ENCODE peak calls at places on chromosomes 13 and 19, in seven cellular contexts. V is sigmoid colon, B is transverse colon, G is suprapubic skin, O is GM12878, T is esophagus muscularis mucosa, F is SK-N-SH. S is an unnamed sample.

GRCh38 chr13:25224151-25224550 is 52.1 kb upstream of the AMER2 start:
- DNase-seq in V (no peak), B (no peak), G (no peak), O (no peak), T (peak), F (no peak), S (no peak)

GRCh38 chr13:85512421-85512820 is 286.8 kb downstream of the SLITRK6 start:
- DNase-seq in V (no peak), B (no peak), G (no peak), O (no peak), T (no peak), F (no peak), S (no peak)

GRCh38 chr19:51364200-51365106 is 1.7 kb downstream of the ETFB start:
- DNase-seq in V (no peak), B (no peak), G (no peak), O (no peak), T (no peak), F (no peak), S (no peak)

GRCh38 chr13:108155185-108156106 is 59.9 kb downstream of the LIG4 start:
- DNase-seq in V (no peak), B (peak), G (no peak), O (no peak), T (no peak), F (peak), S (peak)

GRCh38 chr13:76148926-76149325 is 512.8 kb downstream of the LMO7 start:
- DNase-seq in V (no peak), B (no peak), G (no peak), O (no peak), T (no peak), F (no peak), S (no peak)

GRCh38 chr19:18468517-18468916 is 30.6 kb upstream of the ISYNA1 start:
- DNase-seq in V (peak), B (no peak), G (no peak), O (no peak), T (no peak), F (no peak), S (no peak)

GRCh38 chr13:65034266-65034665 is 2195.9 kb downstream of the PCDH9 start:
- DNase-seq in V (peak), B (no peak), G (no peak), O (no peak), T (no peak), F (peak), S (no peak)

GRCh38 chr13:24131749-24132148 is 28.8 kb upstream of the SPATA13 start:
- DNase-seq in V (no peak), B (no peak), G (no peak), O (no peak), T (no peak), F (no peak), S (no peak)

GRCh38 chr13:64248371-64249065 is 2832.9 kb upstream of the PCDH20 start:
- DNase-seq in V (no peak), B (no peak), G (no peak), O (no peak), T (no peak), F (no peak), S (no peak)

GRCh38 chr13:49540552-49540951 is 44.8 kb downstream of the PHF11 start:
- DNase-seq in V (no peak), B (no peak), G (no peak), O (peak), T (no peak), F (no peak), S (no peak)

GRCh38 chr13:109862627-109863026 is 76.2 kb upstream of the IRS2 start:
- DNase-seq in V (no peak), B (no peak), G (no peak), O (no peak), T (no peak), F (no peak), S (no peak)

GRCh38 chr13:83153833-83154232 is 728.4 kb downstream of the SLITRK1 start:
- DNase-seq in V (no peak), B (no peak), G (no peak), O (no peak), T (no peak), F (no peak), S (no peak)

GRCh38 chr19:4376991-4377781 is 23.2 kb downstream of the SH3GL1 start:
- DNase-seq in V (peak), B (no peak), G (no peak), O (no peak), T (no peak), F (no peak), S (peak)

GRCh38 chr13:99340638-99341037 is 33.4 kb upstream of the GPR183 start:
- DNase-seq in V (no peak), B (no peak), G (no peak), O (no peak), T (no peak), F (no peak), S (no peak)

GRCh38 chr13:99336750-99337149 is 29.6 kb upstream of the GPR183 start:
- DNase-seq in V (no peak), B (no peak), G (no peak), O (no peak), T (peak), F (no peak), S (no peak)

GRCh38 chr13:99339736-99340392 is 32.7 kb upstream of the GPR183 start:
- DNase-seq in V (no peak), B (peak), G (no peak), O (no peak), T (peak), F (no peak), S (peak)

GRCh38 chr13:99341969-99342722 is 34.9 kb upstream of the GPR183 start:
- DNase-seq in V (no peak), B (no peak), G (no peak), O (no peak), T (no peak), F (no peak), S (no peak)

DNA sequence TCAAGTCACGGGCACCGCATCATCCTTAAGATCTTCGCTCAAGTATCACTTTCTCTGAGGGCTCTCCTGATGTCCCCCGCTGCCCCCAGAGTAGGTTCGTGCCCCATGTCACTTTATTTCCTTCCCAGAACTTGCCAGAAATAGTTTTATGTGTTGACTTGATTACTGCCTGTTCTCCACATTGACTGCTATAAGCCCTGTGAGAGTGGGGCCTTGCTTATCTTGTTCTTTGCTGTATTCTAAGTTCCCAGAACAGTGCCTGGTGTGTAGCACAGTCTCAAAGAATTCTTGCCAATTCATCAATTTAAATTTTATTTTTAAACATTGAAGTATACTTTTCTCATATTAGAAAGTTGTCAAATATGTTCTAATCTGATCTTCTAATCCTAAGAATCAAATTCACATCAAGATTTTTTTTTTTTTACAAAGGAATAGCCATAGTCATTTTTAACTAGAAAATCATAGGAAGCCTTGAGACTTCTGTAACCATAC is 32.1 kb upstream of the GPR183 start:
- DNase-seq in V (no peak), B (no peak), G (no peak), O (no peak), T (no peak), F (no peak), S (no peak)
- TF ChIP-seq EP300 in V (no peak), B (no peak), G (no peak), O (no peak), T (no peak), F (no peak), S (no peak)

GRCh38 chr19:7841751-7842660 is 12.0 kb downstream of the EVI5L start:
- DNase-seq in V (no peak), B (no peak), G (no peak), O (no peak), T (no peak), F (no peak), S (no peak)

GRCh38 chr19:7844405-7844804 is 14.4 kb downstream of the EVI5L start:
- DNase-seq in V (no peak), B (no peak), G (no peak), O (no peak), T (no peak), F (no peak), S (no peak)

GRCh38 chr19:7843521-7843920 is 13.5 kb downstream of the EVI5L start:
- DNase-seq in V (no peak), B (no peak), G (no peak), O (no peak), T (no peak), F (peak), S (no peak)

GRCh38 chr19:7840629-7841028 is 10.6 kb downstream of the EVI5L start:
- DNase-seq in V (no peak), B (no peak), G (no peak), O (no peak), T (no peak), F (no peak), S (no peak)

DNA sequence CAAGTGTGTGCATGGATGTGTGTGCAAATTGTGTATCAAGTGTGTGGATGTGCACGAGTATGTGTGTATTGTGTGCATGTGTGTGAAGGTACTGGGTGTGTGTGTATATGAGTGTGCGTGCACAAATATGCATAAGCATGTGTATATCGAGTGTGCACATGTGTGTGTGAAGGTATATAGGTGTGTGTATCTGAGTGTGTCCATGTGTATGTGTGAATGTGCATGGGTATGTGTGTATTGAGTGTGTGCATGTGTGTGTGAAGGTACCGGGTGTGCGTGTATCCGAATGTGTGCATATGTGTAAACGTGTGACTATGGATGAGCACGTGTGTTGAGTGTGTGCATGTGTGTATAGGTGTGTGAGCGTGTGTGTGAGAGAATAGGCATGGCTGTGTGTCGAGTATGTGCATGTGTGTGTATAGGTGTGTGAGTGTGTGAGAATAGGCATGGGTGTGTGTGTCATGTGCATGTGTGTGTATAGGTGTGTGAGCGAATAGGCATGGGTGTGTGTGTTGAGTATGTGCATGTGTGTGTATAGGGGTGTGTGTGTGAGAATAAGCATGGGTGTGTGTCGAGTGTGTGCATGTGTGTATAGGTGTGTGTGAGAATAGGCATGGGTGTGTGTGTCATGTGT is 12.8 kb downstream of the EVI5L start:
- DNase-seq in V (no peak), B (no peak), G (no peak), O (no peak), T (no peak), F (no peak), S (no peak)
- TF ChIP-seq POLR2AphosphoS5 in V (no peak), B (no peak), G (no peak), O (no peak), T (no peak), F (no peak), S (no peak)

DNA sequence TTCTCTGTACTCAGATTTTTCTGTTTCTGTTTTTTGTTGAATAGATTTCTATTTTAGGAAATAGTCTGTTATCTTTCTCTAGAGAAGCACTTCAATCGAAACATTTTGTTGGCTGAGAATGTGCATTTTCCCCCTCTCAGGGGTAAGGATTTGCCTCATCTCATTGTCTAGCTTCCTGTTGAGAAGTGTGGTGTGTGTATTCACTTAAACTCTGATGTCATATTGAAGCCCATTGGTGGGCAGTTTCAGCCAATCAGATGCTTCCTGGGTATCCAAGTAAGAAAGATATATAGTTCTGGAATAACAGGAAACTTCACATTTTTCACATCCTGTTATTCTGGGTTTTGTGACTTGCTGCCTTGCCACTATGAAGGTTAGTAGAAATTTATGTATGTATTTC is 87.6 kb downstream of the ARHGEF7 start:
- DNase-seq in V (no peak), B (no peak), G (no peak), O (no peak), T (no peak), F (peak), S (no peak)
- TF ChIP-seq EP300 in V (no peak), B (no peak), G (no peak), O (no peak), T (no peak), F (no peak), S (no peak)

GRCh38 chr19:1789282-1790020 is 22.6 kb downstream of the ATP8B3 start:
- DNase-seq in V (no peak), B (no peak), G (no peak), O (no peak), T (no peak), F (peak), S (no peak)
- TF ChIP-seq POLR2AphosphoS5 in V (no peak), B (no peak), G (no peak), O (no peak), T (no peak), F (no peak), S (no peak)

DNA sequence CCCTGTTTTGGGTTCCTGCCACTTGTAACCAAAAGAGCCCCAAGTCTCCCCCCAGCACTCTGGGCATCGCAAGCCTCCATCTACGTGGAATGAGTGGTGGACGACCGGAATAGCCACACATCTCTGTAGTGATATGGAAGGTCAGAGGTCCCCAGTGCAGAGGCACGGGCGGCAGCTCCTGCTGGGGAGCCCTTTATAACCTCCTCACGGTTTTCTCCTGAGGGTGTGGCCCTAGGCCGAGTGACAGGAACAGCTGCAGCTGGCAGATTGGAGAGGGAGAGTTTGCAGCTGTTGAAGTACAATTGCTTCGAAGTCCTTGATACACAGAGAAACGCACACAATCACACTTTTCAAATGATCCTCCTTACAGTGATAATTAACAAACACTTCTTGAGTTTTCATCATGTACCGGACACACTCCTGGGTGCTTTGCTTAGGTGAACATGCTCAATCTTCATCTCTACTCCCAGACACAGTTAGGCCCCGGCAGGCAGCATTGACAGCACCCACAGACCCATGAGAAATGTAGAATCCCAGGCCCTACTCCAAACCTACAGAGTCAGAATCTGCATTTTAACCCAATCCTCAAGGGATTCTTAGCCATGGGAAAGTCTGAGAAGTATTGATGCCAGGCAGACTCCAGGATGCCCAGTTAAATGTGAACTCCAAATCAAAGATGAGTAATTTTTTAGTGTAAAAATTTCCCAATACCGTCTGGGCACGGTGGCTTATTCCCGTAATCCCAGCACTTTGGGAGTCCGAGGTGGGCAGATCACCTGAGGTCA is 4.9 kb upstream of the ZNF787 start:
- DNase-seq in V (no peak), B (peak), G (no peak), O (no peak), T (no peak), F (no peak), S (no peak)
- TF ChIP-seq EP300 in V (no peak), B (no peak), G (no peak), O (no peak), T (no peak), F (no peak), S (no peak)

GRCh38 chr19:55603581-55604292 is 1.7 kb upstream of the ZNF865 start:
- DNase-seq in V (no peak), B (peak), G (no peak), O (no peak), T (no peak), F (no peak), S (no peak)
- TF ChIP-seq POLR2AphosphoS5 in V (no peak), B (no peak), G (no peak), O (no peak), T (no peak), F (no peak), S (no peak)

S was measured in stomach.